ENCODE peak calls at places on chromosome 6, in six cellular contexts. One of them, this sample, is unnamed.

GRCh38 chr6:17093692-17094091 is 8.2 kb upstream of the STMND1 start:
- DNase-seq in GM06990: no peak
- DNase-seq in fibroblast of pulmonary artery: no peak
- DNase-seq in A549: no peak
- DNase-seq in BE2C: no peak
- DNase-seq in fibroblast of villous mesenchyme: no peak
- DNase-seq in this sample: no peak

GRCh38 chr6:142827356-142827755 is 117.6 kb downstream of the HIVEP2 start:
- DNase-seq in fibroblast of pulmonary artery: peak; percentile 39
- DNase-seq in fibroblast of villous mesenchyme: no peak
- DNase-seq in BE2C: no peak
- DNase-seq in GM06990: no peak
- DNase-seq in A549: no peak
- DNase-seq in this sample: no peak

GRCh38 chr6:45351667-45352066 is 23.5 kb downstream of the RUNX2 start:
- DNase-seq in fibroblast of pulmonary artery: no peak
- DNase-seq in BE2C: no peak
- DNase-seq in A549: no peak
- DNase-seq in GM06990: no peak
- DNase-seq in fibroblast of villous mesenchyme: no peak
- DNase-seq in this sample: no peak

GRCh38 chr6:29758761-29759160 is 35.5 kb downstream of the HLA-F start:
- DNase-seq in A549: no peak
- DNase-seq in GM06990: no peak
- DNase-seq in BE2C: no peak
- DNase-seq in fibroblast of villous mesenchyme: no peak
- DNase-seq in fibroblast of pulmonary artery: no peak
- DNase-seq in this sample: no peak

GRCh38 chr6:137496909-137497721 is 2.9 kb upstream of the OLIG3 start:
- DNase-seq in fibroblast of pulmonary artery: no peak
- DNase-seq in A549: no peak
- DNase-seq in BE2C: no peak
- DNase-seq in fibroblast of villous mesenchyme: no peak
- DNase-seq in GM06990: no peak
- DNase-seq in this sample: no peak

GRCh38 chr6:7996538-7997225 is 67.5 kb downstream of the BLOC1S5 start:
- DNase-seq in BE2C: peak; percentile 62
- DNase-seq in A549: no peak
- DNase-seq in fibroblast of pulmonary artery: peak; percentile 93
- DNase-seq in GM06990: no peak
- DNase-seq in fibroblast of villous mesenchyme: peak; percentile 94
- DNase-seq in this sample: peak; percentile 63

GRCh38 chr6:8063762-8064637 is at the start of gene BLOC1S5:
- DNase-seq in fibroblast of villous mesenchyme: peak; percentile 98
- DNase-seq in GM06990: peak; percentile 96
- DNase-seq in fibroblast of pulmonary artery: peak; percentile 97
- DNase-seq in BE2C: peak; percentile 97
- DNase-seq in A549: peak; percentile 95
- DNase-seq in this sample: peak; percentile 99

GRCh38 chr6:55033021-55033546 is 141.2 kb upstream of the HCRTR2 start:
- DNase-seq in GM06990: no peak
- DNase-seq in A549: no peak
- DNase-seq in fibroblast of pulmonary artery: no peak
- DNase-seq in BE2C: no peak
- DNase-seq in fibroblast of villous mesenchyme: peak; percentile 11
- DNase-seq in this sample: no peak

GRCh38 chr6:5766260-5766659 is 240.5 kb downstream of the NRN1 start:
- DNase-seq in A549: no peak
- DNase-seq in GM06990: no peak
- DNase-seq in BE2C: peak; percentile 55
- DNase-seq in fibroblast of villous mesenchyme: no peak
- DNase-seq in fibroblast of pulmonary artery: no peak
- DNase-seq in this sample: peak; percentile 5

GRCh38 chr6:47117314-47117713 is 75.2 kb upstream of the ADGRF1 start:
- DNase-seq in BE2C: no peak
- DNase-seq in fibroblast of villous mesenchyme: no peak
- DNase-seq in fibroblast of pulmonary artery: no peak
- DNase-seq in A549: no peak
- DNase-seq in GM06990: no peak
- DNase-seq in this sample: no peak

GRCh38 chr6:167590193-167590592 is 236.5 kb upstream of the AFDN start:
- DNase-seq in fibroblast of pulmonary artery: no peak
- DNase-seq in BE2C: no peak
- DNase-seq in GM06990: no peak
- DNase-seq in A549: no peak
- DNase-seq in fibroblast of villous mesenchyme: no peak
- DNase-seq in this sample: no peak

GRCh38 chr6:31079656-31080261 is 32.6 kb downstream of the C6orf15 start:
- DNase-seq in BE2C: peak; percentile 76
- DNase-seq in GM06990: peak; percentile 41
- DNase-seq in fibroblast of villous mesenchyme: peak; percentile 64
- DNase-seq in fibroblast of pulmonary artery: peak; percentile 76
- DNase-seq in A549: peak; percentile 53
- DNase-seq in this sample: peak; percentile 91

GRCh38 chr6:79215233-79215824 is 19.2 kb downstream of the HMGN3 start:
- DNase-seq in fibroblast of pulmonary artery: peak; percentile 41
- DNase-seq in GM06990: no peak
- DNase-seq in BE2C: no peak
- DNase-seq in A549: no peak
- DNase-seq in fibroblast of villous mesenchyme: peak; percentile 76
- DNase-seq in this sample: no peak

GRCh38 chr6:14754636-14755513 is 491.0 kb upstream of the JARID2 start:
- DNase-seq in fibroblast of villous mesenchyme: no peak
- DNase-seq in A549: no peak
- DNase-seq in GM06990: no peak
- DNase-seq in BE2C: no peak
- DNase-seq in fibroblast of pulmonary artery: no peak
- DNase-seq in this sample: no peak

GRCh38 chr6:121884056-121884455 is 448.6 kb downstream of the GJA1 start:
- DNase-seq in GM06990: no peak
- DNase-seq in fibroblast of villous mesenchyme: peak; percentile 56
- DNase-seq in fibroblast of pulmonary artery: no peak
- DNase-seq in A549: no peak
- DNase-seq in BE2C: no peak
- DNase-seq in this sample: peak; percentile 40

GRCh38 chr6:75201901-75202672 is 3.8 kb downstream of the COL12A1 start:
- DNase-seq in BE2C: no peak
- DNase-seq in fibroblast of villous mesenchyme: peak; percentile 44
- DNase-seq in fibroblast of pulmonary artery: peak; percentile 37
- DNase-seq in A549: no peak
- DNase-seq in GM06990: peak; percentile 21
- DNase-seq in this sample: peak; percentile 52

GRCh38 chr6:15312500-15312899 is 66.6 kb downstream of the JARID2 start:
- DNase-seq in BE2C: peak; percentile 22
- DNase-seq in A549: no peak
- DNase-seq in GM06990: no peak
- DNase-seq in fibroblast of villous mesenchyme: no peak
- DNase-seq in fibroblast of pulmonary artery: peak; percentile 52
- DNase-seq in this sample: peak; percentile 30

GRCh38 chr6:140020207-140020791 is 645.9 kb upstream of the CITED2 start:
- DNase-seq in BE2C: no peak
- DNase-seq in fibroblast of pulmonary artery: no peak
- DNase-seq in GM06990: no peak
- DNase-seq in fibroblast of villous mesenchyme: no peak
- DNase-seq in A549: no peak
- DNase-seq in this sample: no peak

GRCh38 chr6:116444991-116445566 is 16.1 kb upstream of the CALHM6 start:
- DNase-seq in A549: no peak
- DNase-seq in fibroblast of villous mesenchyme: peak; percentile 38
- DNase-seq in GM06990: no peak
- DNase-seq in BE2C: no peak
- DNase-seq in fibroblast of pulmonary artery: no peak
- DNase-seq in this sample: no peak

GRCh38 chr6:41757931-41758640 is 10.9 kb upstream of the PGC start:
- DNase-seq in BE2C: no peak
- DNase-seq in A549: no peak
- DNase-seq in fibroblast of villous mesenchyme: no peak
- DNase-seq in GM06990: no peak
- DNase-seq in fibroblast of pulmonary artery: no peak
- DNase-seq in this sample: peak; percentile 12

GRCh38 chr6:41757268-41757667 is 10.1 kb upstream of the PGC start:
- DNase-seq in BE2C: no peak
- DNase-seq in A549: no peak
- DNase-seq in fibroblast of pulmonary artery: no peak
- DNase-seq in GM06990: no peak
- DNase-seq in fibroblast of villous mesenchyme: no peak
- DNase-seq in this sample: no peak

GRCh38 chr6:41758641-41759035 is 11.4 kb upstream of the PGC start:
- DNase-seq in BE2C: no peak
- DNase-seq in GM06990: no peak
- DNase-seq in fibroblast of pulmonary artery: no peak
- DNase-seq in fibroblast of villous mesenchyme: no peak
- DNase-seq in A549: no peak
- DNase-seq in this sample: no peak

GRCh38 chr6:41756354-41756753 is 9.2 kb upstream of the PGC start:
- DNase-seq in BE2C: peak; percentile 79
- DNase-seq in fibroblast of villous mesenchyme: no peak
- DNase-seq in GM06990: no peak
- DNase-seq in A549: no peak
- DNase-seq in fibroblast of pulmonary artery: no peak
- DNase-seq in this sample: no peak

DNA sequence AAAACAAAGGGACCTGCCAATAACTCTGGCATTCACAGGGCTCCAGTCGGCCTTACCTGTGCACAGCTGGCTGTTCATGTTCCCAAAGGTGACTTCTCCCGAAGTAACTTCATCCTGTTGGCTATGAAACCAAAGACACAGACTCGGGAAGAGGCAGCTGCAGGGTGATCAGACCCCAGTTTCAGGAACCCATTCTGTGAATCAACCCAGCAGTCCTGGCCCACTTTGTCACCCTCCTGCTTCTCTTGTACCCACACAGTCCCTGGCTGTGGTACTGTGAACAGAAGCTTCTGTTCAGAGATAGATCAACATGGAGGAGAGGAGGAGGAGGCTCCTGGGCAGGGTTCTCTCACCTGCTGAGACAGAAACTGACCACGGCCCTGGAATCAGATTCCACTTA is 8.7 kb upstream of the PGC start:
- DNase-seq in BE2C: no peak
- DNase-seq in fibroblast of villous mesenchyme: no peak
- DNase-seq in A549: no peak
- DNase-seq in GM06990: no peak
- DNase-seq in fibroblast of pulmonary artery: no peak
- DNase-seq in this sample: no peak
- H3K4me3 ChIP-seq in BE2C: no peak overlapping the region
- H3K4me3 ChIP-seq in fibroblast of villous mesenchyme: no peak overlapping the region
- H3K4me3 ChIP-seq in A549: no peak overlapping the region
- H3K4me3 ChIP-seq in GM06990: no peak overlapping the region
- H3K4me3 ChIP-seq in fibroblast of pulmonary artery: no peak overlapping the region
- H3K4me3 ChIP-seq in this sample: no peak overlapping the region

DNA sequence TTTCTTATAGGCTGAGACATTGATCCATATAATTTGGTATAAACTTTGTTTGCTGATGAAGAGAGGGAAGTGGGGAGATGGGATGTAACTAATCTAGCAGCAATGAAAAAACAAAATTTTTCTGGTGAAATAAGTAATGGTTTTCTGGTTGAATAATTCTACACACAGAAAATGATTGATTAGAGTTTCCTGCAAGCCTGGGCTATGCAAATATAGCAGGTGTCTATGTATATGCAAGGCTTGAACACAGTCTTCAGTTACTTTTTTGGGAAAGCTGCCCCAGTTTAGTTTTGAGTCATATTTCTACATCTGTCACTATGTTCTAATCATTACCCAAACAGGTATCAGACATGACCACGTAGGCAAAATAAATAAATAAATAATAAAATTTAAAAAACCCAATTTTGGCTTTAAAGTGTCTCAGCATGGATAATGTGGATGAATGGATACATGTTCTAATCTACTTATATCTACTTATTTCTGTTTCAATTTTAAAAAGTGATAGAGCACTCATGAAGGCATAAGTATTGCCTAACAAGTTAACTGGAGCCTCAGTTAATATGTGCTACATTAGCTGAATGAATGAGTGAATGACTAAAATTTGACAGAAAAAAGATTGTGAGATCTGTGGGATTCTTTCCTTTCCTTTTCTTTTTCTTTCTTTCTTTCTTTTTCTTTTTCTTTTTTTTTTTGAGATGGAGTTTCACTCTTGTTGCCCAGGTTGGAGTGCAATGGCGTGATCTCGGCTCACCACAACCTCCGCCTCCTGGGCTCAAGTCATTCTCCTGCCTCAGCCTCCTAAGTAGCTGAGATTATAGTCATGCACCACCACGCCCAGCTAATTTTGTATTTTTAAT is 37.2 kb upstream of the TFB1M start:
- DNase-seq in A549: no peak
- DNase-seq in fibroblast of villous mesenchyme: no peak
- DNase-seq in BE2C: no peak
- DNase-seq in GM06990: peak; percentile 84
- DNase-seq in fibroblast of pulmonary artery: no peak
- DNase-seq in this sample: no peak
- H3K4me3 ChIP-seq in A549: no peak overlapping the region
- H3K4me3 ChIP-seq in fibroblast of villous mesenchyme: no peak overlapping the region
- H3K4me3 ChIP-seq in BE2C: no peak overlapping the region
- H3K4me3 ChIP-seq in GM06990: no peak overlapping the region
- H3K4me3 ChIP-seq in fibroblast of pulmonary artery: no peak overlapping the region
- H3K4me3 ChIP-seq in this sample: no peak overlapping the region

DNA sequence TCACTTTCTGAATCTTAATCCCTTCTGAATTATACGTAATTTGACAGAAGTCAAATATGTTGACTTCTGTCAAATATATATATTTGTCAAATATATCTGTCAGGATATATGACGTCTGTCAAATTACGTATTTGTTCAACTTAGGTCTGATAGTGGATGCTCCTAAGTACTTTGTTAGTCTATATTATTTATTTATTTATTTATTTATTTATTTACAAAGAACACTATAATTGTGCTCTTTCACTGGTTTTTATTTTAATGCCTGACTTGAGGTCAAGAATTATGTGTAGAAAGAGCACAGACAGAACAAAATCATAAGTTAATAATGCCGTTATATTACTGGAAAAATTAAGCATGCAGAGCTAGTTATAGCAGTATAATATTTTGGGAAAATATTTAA is 81.2 kb downstream of the UST start:
- DNase-seq in A549: no peak
- DNase-seq in BE2C: no peak
- DNase-seq in GM06990: no peak
- DNase-seq in fibroblast of pulmonary artery: no peak
- DNase-seq in fibroblast of villous mesenchyme: no peak
- DNase-seq in this sample: no peak
- H3K4me3 ChIP-seq in A549: no peak overlapping the region
- H3K4me3 ChIP-seq in BE2C: no peak overlapping the region
- H3K4me3 ChIP-seq in GM06990: no peak overlapping the region
- H3K4me3 ChIP-seq in fibroblast of pulmonary artery: no peak overlapping the region
- H3K4me3 ChIP-seq in fibroblast of villous mesenchyme: no peak overlapping the region
- H3K4me3 ChIP-seq in this sample: no peak overlapping the region

GRCh38 chr6:27230758-27231111 is 16.8 kb upstream of the PRSS16 start:
- DNase-seq in fibroblast of villous mesenchyme: no peak
- DNase-seq in GM06990: no peak
- DNase-seq in BE2C: peak; percentile 33
- DNase-seq in fibroblast of pulmonary artery: no peak
- DNase-seq in A549: peak; percentile 70
- DNase-seq in this sample: no peak

GRCh38 chr6:27224729-27225128 is 22.8 kb upstream of the PRSS16 start:
- DNase-seq in fibroblast of pulmonary artery: no peak
- DNase-seq in fibroblast of villous mesenchyme: no peak
- DNase-seq in BE2C: no peak
- DNase-seq in A549: no peak
- DNase-seq in GM06990: no peak
- DNase-seq in this sample: no peak

GRCh38 chr6:27234576-27234975 is 12.9 kb upstream of the PRSS16 start:
- DNase-seq in BE2C: no peak
- DNase-seq in fibroblast of pulmonary artery: no peak
- DNase-seq in A549: no peak
- DNase-seq in fibroblast of villous mesenchyme: no peak
- DNase-seq in GM06990: no peak
- DNase-seq in this sample: no peak

GRCh38 chr6:27228963-27229477 is 18.5 kb upstream of the PRSS16 start:
- DNase-seq in BE2C: no peak
- DNase-seq in fibroblast of villous mesenchyme: no peak
- DNase-seq in GM06990: no peak
- DNase-seq in A549: no peak
- DNase-seq in fibroblast of pulmonary artery: no peak
- DNase-seq in this sample: no peak
- H3K4me3 ChIP-seq in BE2C: no peak overlapping the region
- H3K4me3 ChIP-seq in fibroblast of villous mesenchyme: no peak overlapping the region
- H3K4me3 ChIP-seq in GM06990: no peak overlapping the region
- H3K4me3 ChIP-seq in A549: peak overlapping the region; percentile 50
- H3K4me3 ChIP-seq in fibroblast of pulmonary artery: no peak overlapping the region
- H3K4me3 ChIP-seq in this sample: no peak overlapping the region